ENCODE peak calls at places on chromosomes 4 and X, in six cellular contexts. Z is GM23338, N is HL-60, G is K562, Y is HCT116, A is SK-N-SH. W is an unnamed sample.

GRCh38 chr4:106062452-106062875 is 167.2 kb downstream of the NPNT start:
- DNase-seq in Z (no peak), N (no peak), G (peak; percentile 11), Y (no peak), A (no peak), W (no peak)

GRCh38 chr4:56730097-56730496 is 49.0 kb upstream of the HOPX start:
- DNase-seq in Z (no peak), N (no peak), G (no peak), Y (no peak), A (no peak), W (no peak)

GRCh38 chr4:139153411-139154133 is 23.4 kb downstream of the ELF2 start:
- DNase-seq in Z (peak; percentile 79), N (no peak), G (no peak), Y (no peak), A (no peak), W (no peak)

GRCh38 chr4:22313974-22314373 is 201.9 kb downstream of the ADGRA3 start:
- DNase-seq in Z (no peak), N (no peak), G (no peak), Y (no peak), A (no peak), W (no peak)

GRCh38 chr4:74932832-74933561 is at the start of gene PARM1:
- DNase-seq in Z (peak; percentile 96), N (peak; percentile 69), G (peak; percentile 65), Y (peak; percentile 81), A (peak; percentile 58), W (peak; percentile 17)

GRCh38 chr4:1809754-1810502 is 16.8 kb downstream of the FGFR3 start:
- DNase-seq in Z (peak; percentile 87), N (peak; percentile 67), G (peak; percentile 84), Y (peak; percentile 34), A (peak; percentile 96), W (peak; percentile 24)

GRCh38 chr4:125728568-125728967 is 413.8 kb downstream of the FAT4 start:
- DNase-seq in Z (peak; percentile 40), N (no peak), G (no peak), Y (no peak), A (no peak), W (peak; percentile 94)

GRCh38 chrX:137118136-137118535 is 84.3 kb upstream of the GPR101 start:
- DNase-seq in Z (no peak), N (no peak), G (no peak), Y (no peak), A (no peak), W (no peak)

GRCh38 chr4:182478475-182478874 is 235.3 kb downstream of the TENM3 start:
- DNase-seq in Z (peak; percentile 82), N (no peak), G (peak; percentile 22), Y (peak; percentile 16), A (peak; percentile 51), W (no peak)

GRCh38 chr4:77844363-77844762 is 18.3 kb upstream of the MRPL1 start:
- DNase-seq in Z (no peak), N (no peak), G (no peak), Y (no peak), A (no peak), W (no peak)

GRCh38 chr4:610411-611261 is 14.7 kb upstream of the PDE6B start:
- DNase-seq in Z (no peak), N (no peak), G (no peak), Y (no peak), A (no peak), W (peak; percentile 27)

GRCh38 chr4:145936142-145937020 is 2.2 kb downstream of the ZNF827 start:
- DNase-seq in Z (peak; percentile 83), N (peak; percentile 7), G (peak; percentile 6), Y (no peak), A (peak; percentile 91), W (no peak)

GRCh38 chr4:77358315-77358928 is 201.4 kb downstream of the CCNG2 start:
- DNase-seq in Z (peak; percentile 73), N (peak; percentile 13), G (peak; percentile 28), Y (peak; percentile 16), A (peak; percentile 42), W (peak; percentile 2)

GRCh38 chr4:108172780-108173598 is 4.3 kb upstream of the LEF1 start:
- DNase-seq in Z (peak; percentile 58), N (no peak), G (peak; percentile 88), Y (no peak), A (peak; percentile 83), W (no peak)

GRCh38 chr4:108170729-108171540 is 2.2 kb upstream of the LEF1 start:
- DNase-seq in Z (peak; percentile 76), N (no peak), G (peak; percentile 39), Y (no peak), A (no peak), W (no peak)

GRCh38 chr4:108173599-108174057 is 4.9 kb upstream of the LEF1 start:
- DNase-seq in Z (no peak), N (no peak), G (peak; percentile 29), Y (no peak), A (no peak), W (no peak)

GRCh38 chr4:108171541-108172230 is 3.0 kb upstream of the LEF1 start:
- DNase-seq in Z (peak; percentile 62), N (no peak), G (no peak), Y (no peak), A (peak; percentile 27), W (no peak)

DNA sequence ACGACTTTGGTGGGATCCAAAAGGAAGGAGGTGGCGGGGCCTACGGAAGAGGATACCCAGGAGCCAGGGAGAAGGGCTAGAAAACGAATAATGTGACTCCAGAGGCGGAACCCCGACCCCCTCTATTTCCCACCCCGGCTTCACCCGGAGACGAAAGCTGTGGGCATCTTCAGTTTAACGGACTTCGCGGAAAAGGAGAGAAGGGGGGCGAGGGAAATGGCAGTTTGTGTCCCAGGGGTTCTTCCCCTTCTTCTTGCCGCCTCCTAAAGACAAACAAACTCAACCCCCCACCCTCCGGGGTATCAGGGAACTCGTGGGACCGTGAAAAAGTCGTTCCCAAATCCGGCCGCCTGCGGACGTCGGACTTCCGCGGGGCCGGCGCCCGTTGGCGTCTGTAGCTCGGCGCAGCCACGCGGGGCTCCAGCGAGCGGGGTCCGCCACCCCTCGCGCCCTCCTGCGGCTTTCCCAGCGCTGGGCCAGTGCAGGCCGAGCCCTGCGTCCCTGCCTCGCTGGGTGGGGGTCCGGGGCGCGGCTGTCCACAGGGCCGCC is 3.6 kb upstream of the LEF1 start:
- DNase-seq in Z (peak; percentile 33), N (no peak), G (no peak), Y (no peak), A (peak; percentile 87), W (no peak)
- H3K27me3 ChIP-seq in Z (peaks cover 97% of the 10 kb centered on the region), N (peaks cover 76% of the 10 kb centered on the region), G (no peaks in the 10 kb centered on the region), Y (peaks cover 15% of the 10 kb centered on the region), A (peaks cover 81% of the 10 kb centered on the region), W (peaks cover 29% of the 10 kb centered on the region)

DNA sequence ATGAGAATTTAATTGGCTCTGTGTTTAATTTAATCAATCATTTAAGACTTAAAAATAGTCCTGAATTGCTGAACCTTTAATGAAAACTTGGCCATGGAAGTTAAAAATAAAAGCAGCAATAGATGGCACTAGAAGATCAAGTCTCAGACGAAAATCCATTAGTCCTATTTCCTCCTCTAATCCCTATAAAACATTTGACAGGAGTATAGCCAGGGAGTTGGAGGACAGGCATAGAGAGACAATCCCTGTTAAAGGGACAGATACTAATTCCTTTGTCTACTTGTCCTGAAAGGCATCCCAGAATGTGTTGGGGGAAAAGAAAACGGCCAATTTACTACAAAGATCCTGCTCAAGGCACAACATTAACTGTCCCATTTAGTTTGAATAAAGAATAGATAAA is 276.3 kb upstream of the TACR3 start:
- DNase-seq in Z (peak; percentile 40), N (no peak), G (no peak), Y (peak; percentile 56), A (no peak), W (peak; percentile 33)
- TF ChIP-seq REST in Z (no peak), N (no peak), G (no peak), Y (no peak), A (no peak), W (no peak)

GRCh38 chrX:154372612-154373022 is 1.8 kb downstream of the FLNA start:
- DNase-seq in Z (no peak), N (no peak), G (peak; percentile 38), Y (no peak), A (no peak), W (no peak)
- TF ChIP-seq POLR2AphosphoS5 in Z (no peak), N (no peak), G (no peak), Y (no peak), A (no peak), W (no peak)

DNA sequence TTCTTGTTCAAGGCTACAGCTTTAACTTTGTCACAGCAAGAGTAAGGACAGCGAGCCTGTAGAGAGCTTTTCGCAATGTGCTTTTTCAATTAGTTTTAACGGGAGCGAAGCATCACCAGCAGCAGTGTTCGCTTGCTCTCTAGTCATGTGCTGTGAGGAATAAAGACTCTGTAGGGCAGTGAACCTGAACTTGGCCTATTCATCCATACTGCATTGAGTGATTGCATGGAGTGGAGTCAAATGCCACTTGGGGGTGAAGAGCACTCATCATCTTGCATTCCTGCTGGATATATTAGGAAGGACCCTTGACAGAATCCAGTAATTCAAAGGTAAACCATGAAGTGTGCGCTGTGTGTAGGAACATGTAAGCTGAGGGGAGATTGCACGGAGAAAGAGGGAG is 240.0 kb downstream of the FRMPD4 start:
- DNase-seq in Z (no peak), N (no peak), G (no peak), Y (no peak), A (no peak), W (no peak)
- H3K27me3 ChIP-seq in Z (no peaks in the 10 kb centered on the region), N (peaks cover 2% of the 10 kb centered on the region), G (no peaks in the 10 kb centered on the region), Y (no peaks in the 10 kb centered on the region), A (peaks cover 50% of the 10 kb centered on the region), W (no peaks in the 10 kb centered on the region)

GRCh38 chr4:7470111-7470510 is 35.4 kb upstream of the PSAPL1 start:
- DNase-seq in Z (no peak), N (no peak), G (no peak), Y (no peak), A (no peak), W (no peak)

GRCh38 chr4:7470522-7471128 is 35.9 kb upstream of the PSAPL1 start:
- DNase-seq in Z (no peak), N (no peak), G (no peak), Y (no peak), A (no peak), W (no peak)

GRCh38 chr4:7474320-7474719 is 39.6 kb upstream of the PSAPL1 start:
- DNase-seq in Z (no peak), N (no peak), G (no peak), Y (no peak), A (no peak), W (no peak)

GRCh38 chr4:7473096-7473495 is 38.4 kb upstream of the PSAPL1 start:
- DNase-seq in Z (no peak), N (no peak), G (no peak), Y (no peak), A (no peak), W (no peak)

GRCh38 chr4:7472443-7473013 is 37.8 kb upstream of the PSAPL1 start:
- DNase-seq in Z (peak; percentile 37), N (no peak), G (no peak), Y (no peak), A (no peak), W (no peak)
- TF ChIP-seq REST in Z (no peak), N (no peak), G (no peak), Y (no peak), A (no peak), W (no peak)

W was measured in Panc1.